ENCODE peak calls at places on chromosomes 7 and 10, in eight cellular contexts. One of them, this sample, is unnamed.

GRCh38 chr7:18497800-18498199 is 2.3 kb downstream of the HDAC9 start:
- DNase-seq in CD14-positive monocyte: no peak
- DNase-seq in effector memory CD8-positive, alpha-beta T cell: no peak
- DNase-seq in 8988T: no peak
- DNase-seq in EL: no peak
- DNase-seq in retina: no peak
- DNase-seq in AG04450: no peak
- DNase-seq in NCI-H2171: no peak
- DNase-seq in this sample: no peak

GRCh38 chr7:85041599-85042216 is 145.1 kb downstream of the SEMA3D start:
- DNase-seq in CD14-positive monocyte: no peak
- DNase-seq in effector memory CD8-positive, alpha-beta T cell: no peak
- DNase-seq in 8988T: no peak
- DNase-seq in EL: peak
- DNase-seq in retina: peak
- DNase-seq in AG04450: peak
- DNase-seq in NCI-H2171: peak
- DNase-seq in this sample: peak

GRCh38 chr10:122480146-122480833 is 18.9 kb downstream of the HTRA1 start:
- DNase-seq in CD14-positive monocyte: peak
- DNase-seq in effector memory CD8-positive, alpha-beta T cell: no peak
- DNase-seq in 8988T: no peak
- DNase-seq in EL: no peak
- DNase-seq in retina: no peak
- DNase-seq in AG04450: no peak
- DNase-seq in NCI-H2171: no peak
- DNase-seq in this sample: no peak

GRCh38 chr7:112202819-112203218 is 3.4 kb downstream of the DOCK4 start:
- DNase-seq in CD14-positive monocyte: no peak
- DNase-seq in effector memory CD8-positive, alpha-beta T cell: no peak
- DNase-seq in 8988T: no peak
- DNase-seq in EL: no peak
- DNase-seq in retina: no peak
- DNase-seq in AG04450: no peak
- DNase-seq in NCI-H2171: no peak
- DNase-seq in this sample: peak

GRCh38 chr7:7820939-7821338 is 102.5 kb upstream of the RPA3 start:
- DNase-seq in CD14-positive monocyte: no peak
- DNase-seq in effector memory CD8-positive, alpha-beta T cell: no peak
- DNase-seq in 8988T: no peak
- DNase-seq in EL: no peak
- DNase-seq in retina: no peak
- DNase-seq in AG04450: no peak
- DNase-seq in NCI-H2171: no peak
- DNase-seq in this sample: no peak

GRCh38 chr10:17616403-17617030 is 657 bp downstream of the HACD1 start:
- DNase-seq in CD14-positive monocyte: no peak
- DNase-seq in effector memory CD8-positive, alpha-beta T cell: peak
- DNase-seq in 8988T: peak
- DNase-seq in EL: peak
- DNase-seq in retina: peak
- DNase-seq in AG04450: no peak
- DNase-seq in NCI-H2171: no peak
- DNase-seq in this sample: peak

GRCh38 chr10:60456053-60456452 is 66.4 kb upstream of the ANK3 start:
- DNase-seq in CD14-positive monocyte: no peak
- DNase-seq in effector memory CD8-positive, alpha-beta T cell: no peak
- DNase-seq in 8988T: no peak
- DNase-seq in EL: peak
- DNase-seq in retina: no peak
- DNase-seq in AG04450: no peak
- DNase-seq in NCI-H2171: no peak
- DNase-seq in this sample: no peak

GRCh38 chr7:150451097-150451793 is 815 bp downstream of the GIMAP8 start:
- DNase-seq in CD14-positive monocyte: no peak
- DNase-seq in effector memory CD8-positive, alpha-beta T cell: peak
- DNase-seq in 8988T: no peak
- DNase-seq in EL: no peak
- DNase-seq in retina: peak
- DNase-seq in AG04450: no peak
- DNase-seq in NCI-H2171: peak
- DNase-seq in this sample: peak

GRCh38 chr10:110724116-110724701 is 80.1 kb downstream of the RBM20 start:
- DNase-seq in CD14-positive monocyte: no peak
- DNase-seq in effector memory CD8-positive, alpha-beta T cell: no peak
- DNase-seq in 8988T: no peak
- DNase-seq in EL: no peak
- DNase-seq in retina: no peak
- DNase-seq in AG04450: no peak
- DNase-seq in NCI-H2171: no peak
- DNase-seq in this sample: no peak

GRCh38 chr10:133038276-133038823 is 49.4 kb upstream of the ADGRA1 start:
- DNase-seq in CD14-positive monocyte: no peak
- DNase-seq in effector memory CD8-positive, alpha-beta T cell: no peak
- DNase-seq in 8988T: no peak
- DNase-seq in EL: no peak
- DNase-seq in retina: no peak
- DNase-seq in AG04450: no peak
- DNase-seq in NCI-H2171: no peak
- DNase-seq in this sample: no peak

GRCh38 chr10:18140149-18140956 is at the start of gene CACNB2:
- DNase-seq in CD14-positive monocyte: no peak
- DNase-seq in effector memory CD8-positive, alpha-beta T cell: no peak
- DNase-seq in 8988T: no peak
- DNase-seq in EL: peak
- DNase-seq in retina: peak
- DNase-seq in AG04450: no peak
- DNase-seq in NCI-H2171: peak
- DNase-seq in this sample: peak

GRCh38 chr7:153564391-153564790 is 487.8 kb upstream of the DPP6 start:
- DNase-seq in CD14-positive monocyte: no peak
- DNase-seq in effector memory CD8-positive, alpha-beta T cell: no peak
- DNase-seq in 8988T: no peak
- DNase-seq in EL: no peak
- DNase-seq in retina: no peak
- DNase-seq in AG04450: no peak
- DNase-seq in NCI-H2171: no peak
- DNase-seq in this sample: no peak

GRCh38 chr10:97822261-97822687 is 27.4 kb upstream of the GOLGA7B start:
- DNase-seq in CD14-positive monocyte: no peak
- DNase-seq in effector memory CD8-positive, alpha-beta T cell: no peak
- DNase-seq in 8988T: no peak
- DNase-seq in EL: no peak
- DNase-seq in retina: no peak
- DNase-seq in AG04450: no peak
- DNase-seq in NCI-H2171: no peak
- DNase-seq in this sample: no peak

GRCh38 chr10:28984431-28984830 is 304.4 kb upstream of the LYZL1 start:
- DNase-seq in CD14-positive monocyte: peak
- DNase-seq in effector memory CD8-positive, alpha-beta T cell: no peak
- DNase-seq in 8988T: peak
- DNase-seq in EL: peak
- DNase-seq in retina: no peak
- DNase-seq in AG04450: peak
- DNase-seq in NCI-H2171: no peak
- DNase-seq in this sample: peak

GRCh38 chr7:115477193-115477651 is 553.3 kb downstream of the TFEC start:
- DNase-seq in CD14-positive monocyte: no peak
- DNase-seq in effector memory CD8-positive, alpha-beta T cell: no peak
- DNase-seq in 8988T: no peak
- DNase-seq in EL: peak
- DNase-seq in retina: peak
- DNase-seq in AG04450: peak
- DNase-seq in NCI-H2171: no peak
- DNase-seq in this sample: peak

GRCh38 chr7:142897691-142898090 is 12.1 kb upstream of the TRPV6 start:
- DNase-seq in CD14-positive monocyte: no peak
- DNase-seq in effector memory CD8-positive, alpha-beta T cell: no peak
- DNase-seq in 8988T: no peak
- DNase-seq in EL: no peak
- DNase-seq in retina: no peak
- DNase-seq in AG04450: no peak
- DNase-seq in NCI-H2171: no peak
- DNase-seq in this sample: no peak

GRCh38 chr7:43585521-43585920 is 2.6 kb downstream of the STK17A start:
- DNase-seq in CD14-positive monocyte: no peak
- DNase-seq in effector memory CD8-positive, alpha-beta T cell: no peak
- DNase-seq in 8988T: no peak
- DNase-seq in EL: peak
- DNase-seq in retina: no peak
- DNase-seq in AG04450: no peak
- DNase-seq in NCI-H2171: no peak
- DNase-seq in this sample: no peak

GRCh38 chr10:15763001-15763400 is 43.3 kb upstream of the ITGA8 start:
- DNase-seq in CD14-positive monocyte: no peak
- DNase-seq in effector memory CD8-positive, alpha-beta T cell: no peak
- DNase-seq in 8988T: no peak
- DNase-seq in EL: no peak
- DNase-seq in retina: no peak
- DNase-seq in AG04450: no peak
- DNase-seq in NCI-H2171: no peak
- DNase-seq in this sample: no peak

GRCh38 chr10:71124921-71125748 is 87.2 kb upstream of the UNC5B start:
- DNase-seq in CD14-positive monocyte: no peak
- DNase-seq in effector memory CD8-positive, alpha-beta T cell: no peak
- DNase-seq in 8988T: no peak
- DNase-seq in EL: no peak
- DNase-seq in retina: no peak
- DNase-seq in AG04450: no peak
- DNase-seq in NCI-H2171: no peak
- DNase-seq in this sample: no peak

GRCh38 chr7:151795168-151795754 is 81.7 kb downstream of the PRKAG2 start:
- DNase-seq in CD14-positive monocyte: no peak
- DNase-seq in effector memory CD8-positive, alpha-beta T cell: peak
- DNase-seq in 8988T: no peak
- DNase-seq in EL: no peak
- DNase-seq in retina: no peak
- DNase-seq in AG04450: no peak
- DNase-seq in NCI-H2171: no peak
- DNase-seq in this sample: no peak

GRCh38 chr10:1706256-1706655 is 31.1 kb downstream of the ADARB2 start:
- DNase-seq in CD14-positive monocyte: no peak
- DNase-seq in effector memory CD8-positive, alpha-beta T cell: no peak
- DNase-seq in 8988T: no peak
- DNase-seq in EL: no peak
- DNase-seq in retina: no peak
- DNase-seq in AG04450: no peak
- DNase-seq in NCI-H2171: no peak
- DNase-seq in this sample: no peak

GRCh38 chr10:26463986-26464385 is 25.8 kb downstream of the APBB1IP start:
- DNase-seq in CD14-positive monocyte: no peak
- DNase-seq in effector memory CD8-positive, alpha-beta T cell: no peak
- DNase-seq in 8988T: no peak
- DNase-seq in EL: no peak
- DNase-seq in retina: no peak
- DNase-seq in AG04450: no peak
- DNase-seq in NCI-H2171: no peak
- DNase-seq in this sample: no peak

GRCh38 chr10:3467052-3467906 is 294.7 kb upstream of the PITRM1 start:
- DNase-seq in CD14-positive monocyte: no peak
- DNase-seq in effector memory CD8-positive, alpha-beta T cell: no peak
- DNase-seq in 8988T: peak
- DNase-seq in EL: peak
- DNase-seq in retina: no peak
- DNase-seq in AG04450: peak
- DNase-seq in NCI-H2171: no peak
- DNase-seq in this sample: peak

GRCh38 chr10:124701881-124702656 is 42.1 kb downstream of the FAM53B start:
- DNase-seq in CD14-positive monocyte: no peak
- DNase-seq in effector memory CD8-positive, alpha-beta T cell: no peak
- DNase-seq in 8988T: no peak
- DNase-seq in EL: no peak
- DNase-seq in retina: no peak
- DNase-seq in AG04450: no peak
- DNase-seq in NCI-H2171: no peak
- DNase-seq in this sample: peak

GRCh38 chr7:5374464-5374863 is 49.2 kb downstream of the TNRC18 start:
- DNase-seq in CD14-positive monocyte: no peak
- DNase-seq in effector memory CD8-positive, alpha-beta T cell: no peak
- DNase-seq in 8988T: no peak
- DNase-seq in EL: no peak
- DNase-seq in retina: no peak
- DNase-seq in AG04450: no peak
- DNase-seq in NCI-H2171: no peak
- DNase-seq in this sample: no peak

GRCh38 chr7:102285541-102286236 is 979 bp upstream of the SH2B2 start:
- DNase-seq in CD14-positive monocyte: no peak
- DNase-seq in effector memory CD8-positive, alpha-beta T cell: no peak
- DNase-seq in 8988T: no peak
- DNase-seq in EL: no peak
- DNase-seq in retina: no peak
- DNase-seq in AG04450: no peak
- DNase-seq in NCI-H2171: no peak
- DNase-seq in this sample: no peak

GRCh38 chr7:6228865-6229264 is 43.6 kb downstream of the CYTH3 start:
- DNase-seq in CD14-positive monocyte: no peak
- DNase-seq in effector memory CD8-positive, alpha-beta T cell: no peak
- DNase-seq in 8988T: no peak
- DNase-seq in EL: no peak
- DNase-seq in retina: peak
- DNase-seq in AG04450: no peak
- DNase-seq in NCI-H2171: no peak
- DNase-seq in this sample: peak

GRCh38 chr10:83167081-83167480 is 972.2 kb upstream of the GHITM start:
- DNase-seq in CD14-positive monocyte: no peak
- DNase-seq in effector memory CD8-positive, alpha-beta T cell: no peak
- DNase-seq in 8988T: no peak
- DNase-seq in EL: no peak
- DNase-seq in retina: no peak
- DNase-seq in AG04450: no peak
- DNase-seq in NCI-H2171: no peak
- DNase-seq in this sample: no peak

GRCh38 chr10:75371010-75371409 is 30.6 kb downstream of the ZNF503 start:
- DNase-seq in CD14-positive monocyte: no peak
- DNase-seq in effector memory CD8-positive, alpha-beta T cell: no peak
- DNase-seq in 8988T: no peak
- DNase-seq in EL: no peak
- DNase-seq in retina: no peak
- DNase-seq in AG04450: no peak
- DNase-seq in NCI-H2171: no peak
- DNase-seq in this sample: no peak

GRCh38 chr7:149662591-149663095 is 110.7 kb downstream of the ZNF467 start:
- DNase-seq in CD14-positive monocyte: peak
- DNase-seq in effector memory CD8-positive, alpha-beta T cell: peak
- DNase-seq in 8988T: no peak
- DNase-seq in EL: peak
- DNase-seq in retina: peak
- DNase-seq in AG04450: no peak
- DNase-seq in NCI-H2171: no peak
- DNase-seq in this sample: peak

GRCh38 chr7:112009081-112009480 is 197.1 kb downstream of the DOCK4 start:
- DNase-seq in CD14-positive monocyte: no peak
- DNase-seq in effector memory CD8-positive, alpha-beta T cell: no peak
- DNase-seq in 8988T: no peak
- DNase-seq in EL: peak
- DNase-seq in retina: no peak
- DNase-seq in AG04450: peak
- DNase-seq in NCI-H2171: no peak
- DNase-seq in this sample: no peak

GRCh38 chr7:22709857-22710256 is 17.1 kb upstream of the IL6 start:
- DNase-seq in CD14-positive monocyte: no peak
- DNase-seq in effector memory CD8-positive, alpha-beta T cell: no peak
- DNase-seq in 8988T: no peak
- DNase-seq in EL: no peak
- DNase-seq in retina: no peak
- DNase-seq in AG04450: no peak
- DNase-seq in NCI-H2171: no peak
- DNase-seq in this sample: no peak

GRCh38 chr10:71396084-71396713 is 521 bp upstream of the CDH23 start:
- DNase-seq in CD14-positive monocyte: no peak
- DNase-seq in effector memory CD8-positive, alpha-beta T cell: no peak
- DNase-seq in 8988T: no peak
- DNase-seq in EL: no peak
- DNase-seq in retina: peak
- DNase-seq in AG04450: no peak
- DNase-seq in NCI-H2171: peak
- DNase-seq in this sample: peak

This sample was measured in left kidney.